ENCODE peak calls at places on chromosomes 7 and 10, in nine cellular contexts. Y, K, S, C, B, Q, A, G and X are unnamed samples.

GRCh38 chr10:79938728-79939380 is 10.1 kb downstream of the SFTPD start:
- DNase-seq in B (peak; percentile 50), Q (no peak), G (no peak), S (no peak), C (no peak), K (peak; percentile 8), A (no peak), Y (peak; percentile 37), X (no peak)

GRCh38 chr7:29300649-29301048 is 106.1 kb downstream of the CHN2 start:
- DNase-seq in C (no peak), S (no peak), Y (no peak), G (no peak), K (no peak), A (no peak), B (no peak), Q (no peak), X (peak; percentile 9)

GRCh38 chr7:26397786-26398435 is 106.2 kb downstream of the SNX10 start:
- DNase-seq in A (no peak), Q (no peak), C (peak; percentile 6), B (peak; percentile 63), G (peak; percentile 85), Y (peak; percentile 37), S (no peak), K (peak; percentile 73), X (no peak)

GRCh38 chr7:114364151-114364550 is 50.5 kb upstream of the FOXP2 start:
- DNase-seq in K (no peak), Y (no peak), C (no peak), G (no peak), Q (no peak), B (no peak), A (no peak), S (no peak), X (no peak)

GRCh38 chr10:124156524-124157225 is 63.3 kb upstream of the CHST15 start:
- DNase-seq in B (peak; percentile 45), Y (no peak), Q (no peak), G (no peak), C (no peak), S (no peak), K (peak; percentile 54), A (no peak), X (no peak)

GRCh38 chr7:66276363-66276762 is 71.2 kb downstream of the TPST1 start:
- DNase-seq in G (no peak), Q (no peak), Y (no peak), K (no peak), B (no peak), S (no peak), A (no peak), C (no peak), X (no peak)

GRCh38 chr7:47488969-47489342 is 93.0 kb downstream of the TNS3 start:
- DNase-seq in G (no peak), A (no peak), B (no peak), C (no peak), K (no peak), S (no peak), Q (no peak), Y (no peak), X (no peak)

GRCh38 chr10:101008823-101009423 is 9.3 kb downstream of the LZTS2 start:
- DNase-seq in G (no peak), C (no peak), S (peak; percentile 64), A (no peak), K (no peak), B (no peak), Q (no peak), Y (no peak), X (no peak)

GRCh38 chr10:70879244-70879643 is 9.1 kb downstream of the PCBD1 start:
- DNase-seq in S (no peak), B (no peak), C (no peak), A (no peak), Q (no peak), K (no peak), Y (no peak), G (no peak), X (no peak)

GRCh38 chr7:112481833-112482669 is 1.3 kb downstream of the LSMEM1 start:
- DNase-seq in B (peak; percentile 63), S (peak; percentile 71), K (peak; percentile 47), Y (peak; percentile 29), Q (peak; percentile 86), C (peak; percentile 90), G (no peak), A (peak; percentile 13), X (peak; percentile 92)

GRCh38 chr7:2566890-2567662 is 8.3 kb downstream of the IQCE start:
- DNase-seq in C (peak; percentile 26), Y (peak; percentile 60), A (no peak), G (peak; percentile 68), Q (no peak), B (no peak), K (no peak), S (no peak), X (no peak)

GRCh38 chr10:95187617-95188016 is 6.4 kb upstream of the ACSM6 start:
- DNase-seq in G (no peak), Y (no peak), A (no peak), Q (no peak), C (no peak), B (no peak), S (no peak), K (no peak), X (no peak)
- H3K27me3 ChIP-seq in G (no peaks in the 10 kb centered on the region), Y (no peaks in the 10 kb centered on the region), A (no peaks in the 10 kb centered on the region), Q (peaks cover 2% of the 10 kb centered on the region), C (no peaks in the 10 kb centered on the region), B (no peaks in the 10 kb centered on the region), S (no peaks in the 10 kb centered on the region), K (no peaks in the 10 kb centered on the region), X (no peaks in the 10 kb centered on the region)

GRCh38 chr7:101167645-101168411 is 2.5 kb upstream of the VGF start:
- DNase-seq in S (no peak), K (no peak), G (no peak), B (no peak), C (no peak), Y (no peak), Q (no peak), A (no peak), X (no peak)
- H3K27me3 ChIP-seq in S (peaks cover 99% of the 10 kb centered on the region), K (peaks cover 40% of the 10 kb centered on the region), G (peaks cover 8% of the 10 kb centered on the region), B (peaks cover 59% of the 10 kb centered on the region), C (peaks cover 58% of the 10 kb centered on the region), Y (peaks cover 98% of the 10 kb centered on the region), Q (peaks cover 54% of the 10 kb centered on the region), A (peaks cover 80% of the 10 kb centered on the region), X (peaks cover 49% of the 10 kb centered on the region)

DNA sequence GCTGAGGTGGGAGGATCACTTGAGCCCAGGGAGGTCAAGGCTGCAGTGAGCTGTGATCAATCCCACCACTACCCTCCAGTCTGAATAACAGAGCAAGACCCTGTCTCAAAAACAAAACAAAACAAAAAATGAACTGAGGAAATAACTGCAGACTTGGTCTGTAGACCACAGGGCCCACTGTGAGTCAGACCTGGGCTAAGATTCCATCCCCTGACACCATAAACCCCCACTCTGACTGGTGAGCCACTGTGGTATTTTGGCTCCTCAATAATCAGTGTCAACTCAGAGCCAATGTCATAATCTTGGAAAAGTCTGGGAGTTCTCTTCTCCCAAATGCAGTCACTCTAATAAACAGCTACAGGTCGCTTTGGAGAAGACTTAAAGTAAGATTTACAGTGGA is 24.0 kb upstream of the ERCC6 start:
- DNase-seq in Y (no peak), Q (peak; percentile 40), K (no peak), S (no peak), G (no peak), A (no peak), B (no peak), C (no peak), X (peak; percentile 80)
- H3K27me3 ChIP-seq in Y (peaks cover 16% of the 10 kb centered on the region), Q (no peaks in the 10 kb centered on the region), K (no peaks in the 10 kb centered on the region), S (no peaks in the 10 kb centered on the region), G (no peaks in the 10 kb centered on the region), A (no peaks in the 10 kb centered on the region), B (no peaks in the 10 kb centered on the region), C (no peaks in the 10 kb centered on the region), X (no peaks in the 10 kb centered on the region)

DNA sequence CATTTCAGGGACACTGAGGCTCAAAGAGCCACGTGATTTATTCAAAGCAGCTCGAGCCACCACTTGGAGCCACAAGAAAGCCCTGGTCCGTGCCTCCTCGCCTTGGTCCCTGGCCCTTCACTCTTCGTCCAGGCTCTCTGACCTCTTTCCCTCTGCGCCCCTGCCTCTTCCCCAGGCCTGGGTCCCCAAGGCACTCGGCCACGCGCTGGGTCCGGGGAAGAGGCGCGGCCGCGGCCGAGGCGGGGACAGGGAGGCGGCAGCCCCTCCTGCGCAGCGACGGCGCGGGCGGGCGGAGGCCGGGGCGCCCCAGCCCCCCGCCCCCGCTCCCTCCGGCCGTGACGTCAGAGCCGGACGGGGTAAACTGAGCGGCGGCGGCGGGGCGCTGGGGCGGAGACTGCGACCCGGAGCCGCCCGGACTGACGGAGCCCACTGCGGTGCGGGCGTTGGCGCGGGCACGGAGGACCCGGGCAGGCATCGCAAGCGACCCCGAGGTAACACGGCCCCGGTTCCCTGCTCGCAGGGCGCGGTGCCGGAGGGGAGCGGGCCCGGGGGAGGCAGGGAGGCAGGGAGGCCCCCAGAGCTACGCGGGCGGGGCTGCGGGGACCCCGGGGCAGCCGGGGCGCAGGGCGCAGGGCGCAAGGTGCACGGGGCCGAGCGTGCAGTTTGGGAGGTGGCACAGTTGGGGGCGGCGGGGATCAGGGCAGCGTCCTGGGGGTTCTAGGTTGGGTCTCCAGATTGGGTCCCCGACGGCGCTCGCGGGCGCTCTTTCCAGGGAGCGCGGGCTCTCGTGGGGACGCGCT is at the start of gene SLC18A2:
- DNase-seq in Y (no peak), K (peak; percentile 62), G (peak; percentile 57), Q (no peak), B (no peak), C (no peak), A (no peak), S (no peak), X (no peak)
- H3K27me3 ChIP-seq in Y (peaks cover 81% of the 10 kb centered on the region), K (peaks cover 8% of the 10 kb centered on the region), G (no peaks in the 10 kb centered on the region), Q (peaks cover 40% of the 10 kb centered on the region), B (peaks cover 31% of the 10 kb centered on the region), C (peaks cover 3% of the 10 kb centered on the region), A (peaks cover 24% of the 10 kb centered on the region), S (peaks cover 52% of the 10 kb centered on the region), X (peaks cover 32% of the 10 kb centered on the region)

DNA sequence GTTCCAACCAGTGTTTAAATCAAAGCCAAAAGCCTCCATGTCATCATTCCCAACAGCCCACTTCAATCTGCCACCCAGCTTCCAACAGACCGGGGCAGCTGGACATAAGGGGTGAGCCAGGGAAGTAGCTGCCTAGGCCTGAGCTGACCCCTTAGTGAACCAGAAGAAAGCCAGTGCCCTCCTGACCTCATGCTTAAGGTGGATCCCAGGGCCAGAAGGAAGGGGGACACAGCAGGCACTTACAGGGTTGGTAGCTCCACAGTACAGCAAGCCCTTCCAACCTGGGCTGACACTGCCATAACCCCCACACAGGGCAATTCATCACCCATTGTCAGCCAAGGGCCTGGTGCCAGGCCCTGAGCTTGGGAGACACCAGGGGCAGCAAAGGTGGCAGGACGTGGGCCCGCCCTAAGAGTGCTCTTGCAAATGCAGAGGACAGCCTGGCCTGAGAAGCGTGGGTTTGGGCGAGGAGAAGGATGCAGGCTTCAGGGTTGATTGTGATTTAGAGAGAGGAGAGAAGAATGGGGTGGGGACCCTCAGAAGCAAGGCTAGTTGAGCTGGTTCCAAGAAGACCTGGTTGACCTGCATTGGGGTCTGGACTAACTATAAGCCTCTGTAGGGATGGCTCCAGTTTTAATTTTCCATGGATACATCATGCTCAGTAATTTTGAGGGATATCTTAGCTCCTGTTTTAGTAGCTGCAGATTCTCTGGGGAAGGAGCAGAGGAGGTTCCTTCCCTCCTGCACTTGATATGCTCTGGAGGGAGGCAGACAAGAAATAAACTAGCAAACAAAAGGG is 3.1 kb upstream of the CYP26A1 start:
- DNase-seq in B (no peak), A (no peak), S (peak; percentile 7), C (no peak), Q (no peak), K (no peak), Y (no peak), G (no peak), X (no peak)
- H3K27me3 ChIP-seq in B (peaks cover 70% of the 10 kb centered on the region), A (peaks cover 99% of the 10 kb centered on the region), S (peaks cover 86% of the 10 kb centered on the region), C (peaks cover 77% of the 10 kb centered on the region), Q (peaks cover 98% of the 10 kb centered on the region), K (peaks cover 96% of the 10 kb centered on the region), Y (peaks cover 100% of the 10 kb centered on the region), G (no peaks in the 10 kb centered on the region), X (peaks cover 90% of the 10 kb centered on the region)